ENCODE peak calls at places on chromosomes 16 and 17, in nine cellular contexts. S is PC-9, Z is GM23248, D is body of pancreas, R is heart right ventricle, G is mesendoderm, A is tibial artery, Y is iPS DF 6.9, L is uterus. I is an unnamed sample.
A peak's percentile ranks its signal among the peaks of the same experiment; 100 is the strongest.

GRCh38 chr16:28876016-28876659 is 2.1 kb upstream of the ATP2A1 start:
- DNase-seq in R (no peak), D (no peak), A (no peak), Y (no peak), Z (no peak), G (no peak), L (no peak), S (no peak), I (peak; percentile 53)

GRCh38 chr16:52546291-52546941 is 527 bp downstream of the TOX3 start:
- DNase-seq in R (peak; percentile 6), G (peak; percentile 68), A (no peak), L (no peak), D (no peak), Y (no peak), Z (peak; percentile 1), S (no peak), I (no peak)

GRCh38 chr16:77599793-77600415 is 122.4 kb upstream of the NUDT7 start:
- DNase-seq in R (no peak), L (no peak), G (no peak), Z (peak; percentile 62), S (no peak), Y (no peak), D (peak; percentile 38), A (no peak), I (no peak)

GRCh38 chr17:75645889-75646625 is 12.8 kb downstream of the SMIM5 start:
- DNase-seq in A (no peak), G (peak; percentile 86), L (peak; percentile 52), Y (no peak), D (peak; percentile 94), S (peak; percentile 85), R (no peak), Z (no peak), I (no peak)

GRCh38 chr16:81623365-81624102 is 155.6 kb upstream of the PLCG2 start:
- DNase-seq in D (peak; percentile 60), A (no peak), S (peak; percentile 46), G (peak; percentile 61), L (no peak), Y (no peak), R (no peak), Z (peak; percentile 69), I (no peak)

GRCh38 chr17:47946929-47947397 is 5.6 kb downstream of the PNPO start:
- DNase-seq in G (peak; percentile 94), S (peak; percentile 84), D (peak; percentile 97), Z (peak; percentile 84), L (peak; percentile 41), A (peak; percentile 81), R (peak; percentile 61), Y (no peak), I (peak; percentile 77)

GRCh38 chr17:71114911-71115668 is 945.8 kb downstream of the KCNJ2 start:
- DNase-seq in Y (no peak), L (no peak), S (no peak), A (no peak), Z (no peak), G (no peak), R (no peak), D (no peak), I (no peak)

GRCh38 chr17:61384384-61385090 is 15.1 kb upstream of the TBX2 start:
- DNase-seq in R (no peak), A (no peak), G (no peak), L (no peak), S (no peak), Z (no peak), D (no peak), Y (no peak), I (no peak)

GRCh38 chr17:78184311-78184710 is 2.5 kb downstream of the TK1 start:
- DNase-seq in A (no peak), G (no peak), S (no peak), Y (no peak), Z (no peak), D (peak; percentile 80), L (no peak), R (no peak), I (no peak)

GRCh38 chr16:426906-427249 is 1.4 kb downstream of the RAB11FIP3 start:
- DNase-seq in D (no peak), L (no peak), R (no peak), Z (no peak), S (no peak), A (no peak), G (no peak), Y (no peak), I (peak; percentile 43)

GRCh38 chr17:80968602-80969029 is 23.0 kb upstream of the CHMP6 start:
- DNase-seq in S (no peak), D (peak; percentile 31), Z (peak; percentile 66), R (no peak), L (peak; percentile 59), Y (no peak), A (peak; percentile 73), G (no peak), I (no peak)

GRCh38 chr16:68645494-68646388 is 631 bp downstream of the CDH3 start:
- DNase-seq in A (no peak), G (peak; percentile 87), R (no peak), Y (no peak), L (peak; percentile 31), Z (peak; percentile 13), D (peak; percentile 26), S (peak; percentile 44), I (no peak)

GRCh38 chr16:87231295-87231694 is 85.9 kb downstream of the C16orf95 start:
- DNase-seq in S (no peak), G (no peak), Z (no peak), Y (no peak), A (no peak), D (no peak), L (no peak), R (no peak), I (no peak)

GRCh38 chr17:80477647-80478478 is 1.5 kb upstream of the NPTX1 start:
- DNase-seq in G (peak; percentile 74), L (no peak), A (no peak), D (peak; percentile 35), Z (peak; percentile 83), Y (no peak), R (no peak), S (no peak), I (peak; percentile 48)

GRCh38 chr17:66904760-66905637 is 59.5 kb upstream of the CACNG4 start:
- DNase-seq in Y (no peak), S (peak; percentile 35), Z (peak; percentile 43), G (no peak), A (no peak), L (peak; percentile 36), R (no peak), D (peak; percentile 71), I (no peak)

GRCh38 chr16:57276596-57276995 is 7.9 kb downstream of the PLLP start:
- DNase-seq in G (no peak), Z (peak; percentile 33), D (no peak), S (no peak), A (no peak), R (no peak), Y (no peak), L (no peak), I (no peak)

GRCh38 chr17:17057057-17057551 is 14.8 kb downstream of the MPRIP start:
- DNase-seq in A (peak; percentile 65), D (no peak), G (no peak), Y (no peak), S (no peak), R (no peak), Z (no peak), L (peak; percentile 14), I (no peak)

GRCh38 chr17:50899005-50899460 is 32.9 kb upstream of the TOB1 start:
- DNase-seq in L (no peak), G (no peak), A (no peak), S (no peak), D (no peak), Z (peak; percentile 19), Y (no peak), R (no peak), I (no peak)

GRCh38 chr17:63445571-63446217 is 412 bp downstream of the CYB561 start:
- DNase-seq in Z (peak; percentile 84), D (peak; percentile 83), S (peak; percentile 70), Y (no peak), L (no peak), G (peak; percentile 87), R (no peak), A (no peak), I (no peak)

GRCh38 chr17:28950017-28950751 is 1.1 kb downstream of the PHF12 start:
- DNase-seq in Z (peak; percentile 61), L (peak; percentile 54), R (peak; percentile 56), Y (no peak), S (peak; percentile 19), A (peak; percentile 84), G (peak; percentile 78), D (peak; percentile 60), I (peak; percentile 18)
- H3K4me1 ChIP-seq in Z (peaks cover 33% of the 10 kb centered on the region), L (no peaks in the 10 kb centered on the region), R (peaks cover 42% of the 10 kb centered on the region), Y (peaks cover 2% of the 10 kb centered on the region), S (peaks cover 27% of the 10 kb centered on the region), A (peaks cover 46% of the 10 kb centered on the region), G (peaks cover 2% of the 10 kb centered on the region), D (peaks cover 46% of the 10 kb centered on the region), I (peaks cover 46% of the 10 kb centered on the region)

GRCh38 chr16:19521471-19522368 is at the start of gene GDE1:
- DNase-seq in Y (peak; percentile 89), Z (peak; percentile 97), A (peak; percentile 97), D (peak; percentile 96), L (peak; percentile 95), R (peak; percentile 95), S (peak; percentile 96), G (peak; percentile 97), I (peak; percentile 89)
- H3K27ac ChIP-seq in Y (no peak within 1 kb of the TSS), Z (peak within 1 kb of the TSS; percentile 69), A (peak within 1 kb of the TSS; percentile 91), D (peak within 1 kb of the TSS; percentile 79), L (peak within 1 kb of the TSS; percentile 95), R (peak within 1 kb of the TSS; percentile 91), S (peak within 1 kb of the TSS; percentile 76), G (peak within 1 kb of the TSS; percentile 26), I (peak within 1 kb of the TSS; percentile 94)

DNA sequence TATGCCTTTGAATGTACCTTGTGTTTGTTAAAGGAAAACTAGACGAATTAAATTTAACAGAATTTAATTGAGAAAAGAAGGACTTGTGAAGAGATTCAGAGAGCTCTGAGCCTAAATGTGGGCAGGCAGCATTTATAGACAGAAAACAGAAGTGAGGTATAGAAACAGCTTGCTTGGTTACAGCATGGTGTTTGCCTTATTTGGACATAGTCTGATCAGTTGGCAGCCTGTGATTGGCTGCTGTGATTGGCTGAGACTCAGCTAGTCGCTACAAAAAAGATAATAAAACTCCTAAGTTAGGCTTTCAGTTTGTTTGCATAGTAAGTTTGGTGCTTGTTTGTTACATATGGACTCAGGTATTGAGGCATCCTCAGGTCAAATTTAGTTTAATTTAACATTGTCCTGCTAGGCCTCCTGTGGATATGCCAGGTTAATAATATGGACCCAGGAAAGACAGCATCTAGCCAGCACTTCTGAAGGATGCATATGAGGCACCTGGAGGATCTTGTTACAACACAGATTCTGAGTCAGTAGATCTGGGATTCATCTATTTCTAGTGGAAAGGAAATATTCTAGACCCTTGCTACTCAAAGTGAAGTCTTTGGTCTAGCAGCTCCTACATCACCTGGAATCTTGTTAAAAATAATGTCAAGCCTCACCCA is 43.4 kb downstream of the SLFN5 start:
- DNase-seq in D (no peak), Y (peak; percentile 7), L (no peak), Z (no peak), G (peak; percentile 5), R (no peak), S (no peak), A (no peak), I (no peak)
- H3K36me3 ChIP-seq in D (no peaks in the 10 kb centered on the region), Y (no peaks in the 10 kb centered on the region), L (no peaks in the 10 kb centered on the region), Z (no peaks in the 10 kb centered on the region), G (no peaks in the 10 kb centered on the region), R (no peaks in the 10 kb centered on the region), S (no peaks in the 10 kb centered on the region), A (no peaks in the 10 kb centered on the region), I (no peaks in the 10 kb centered on the region)

DNA sequence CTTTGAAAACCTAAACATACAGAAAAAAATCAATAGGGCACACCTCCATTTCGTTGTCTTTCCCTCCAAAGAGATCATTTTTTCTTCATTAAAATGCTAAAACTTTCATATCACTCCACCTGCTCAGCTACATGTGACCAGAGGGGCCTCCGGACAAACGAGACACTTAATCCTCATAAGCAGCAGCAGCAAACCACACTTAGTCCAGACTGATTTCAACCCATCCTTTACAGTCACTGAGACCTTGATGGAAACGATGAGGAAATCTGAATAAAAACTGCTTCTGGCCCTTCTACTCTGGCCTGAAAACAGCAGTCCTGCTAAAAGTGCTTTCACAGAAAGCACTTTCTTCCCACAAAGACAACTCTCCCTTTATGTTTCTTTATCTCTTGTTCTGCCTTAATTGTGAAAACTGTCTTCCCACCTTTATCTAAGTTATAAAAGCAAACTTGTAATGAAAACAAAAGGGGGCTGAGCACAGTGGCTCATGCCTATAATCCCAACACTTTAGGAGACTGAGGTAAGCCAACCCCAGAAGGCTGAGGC is 4.6 kb downstream of the ANKRD11 start:
- DNase-seq in S (no peak), Y (no peak), R (no peak), L (no peak), A (no peak), Z (no peak), G (no peak), D (no peak), I (no peak)
- H3K4me1 ChIP-seq in S (peaks cover 45% of the 10 kb centered on the region), Y (peaks cover 6% of the 10 kb centered on the region), R (peaks cover 69% of the 10 kb centered on the region), L (peaks cover 6% of the 10 kb centered on the region), A (peaks cover 82% of the 10 kb centered on the region), Z (peaks cover 44% of the 10 kb centered on the region), G (peaks cover 4% of the 10 kb centered on the region), D (peaks cover 79% of the 10 kb centered on the region), I (peaks cover 82% of the 10 kb centered on the region)